ENCODE peak calls at places on chromosomes 6 and 20, in ten cellular contexts. R is left lung, C is fibroblast of pulmonary artery, T is Caco-2, D is EL, U is SW480, E is epithelial cell of esophagus, A is DMS79 treated with DMSO at 0.1 percent for 48 hours, M is NT2/D1, G is posterior cingulate gyrus. P is an unnamed sample.

GRCh38 chr20:24034820-24035219 is 46.2 kb upstream of the GGTLC1 start:
- DNase-seq in D (no peak), G (no peak), E (peak; percentile 71), M (no peak), U (peak; percentile 88), R (no peak), T (no peak), C (peak; percentile 6), A (peak; percentile 3), P (no peak)

GRCh38 chr6:138307816-138308727 is 69.6 kb upstream of the SMIM28 start:
- DNase-seq in T (no peak), C (peak; percentile 13), M (no peak), A (peak; percentile 54), U (no peak), R (no peak), E (peak; percentile 43), G (peak; percentile 89), D (peak; percentile 55), P (peak; percentile 69)

GRCh38 chr6:49946835-49947234 is 17.1 kb downstream of the DEFB114 start:
- DNase-seq in C (no peak), M (no peak), E (no peak), D (no peak), G (no peak), R (no peak), A (no peak), U (no peak), T (no peak), P (no peak)

GRCh38 chr6:35411066-35411465 is 41.1 kb upstream of the FANCE start:
- DNase-seq in U (no peak), E (no peak), R (no peak), T (no peak), M (no peak), A (no peak), D (no peak), C (no peak), G (no peak), P (no peak)

GRCh38 chr20:8808180-8808535 is 260.7 kb upstream of the PLCB4 start:
- DNase-seq in E (no peak), D (no peak), C (no peak), T (no peak), M (no peak), G (no peak), R (no peak), A (no peak), U (no peak), P (peak; percentile 37)

GRCh38 chr6:170172825-170173231 is 118.0 kb downstream of the DLL1 start:
- DNase-seq in T (no peak), M (no peak), E (no peak), R (no peak), U (no peak), A (no peak), D (no peak), C (no peak), G (peak; percentile 73), P (no peak)

GRCh38 chr6:145151624-145152023 is 583.7 kb downstream of the EPM2A start:
- DNase-seq in D (no peak), A (no peak), G (no peak), E (no peak), U (no peak), M (no peak), R (no peak), T (no peak), C (peak; percentile 15), P (no peak)

GRCh38 chr6:13327691-13328075 is 654 bp downstream of the TBC1D7 start:
- DNase-seq in M (no peak), D (no peak), A (peak; percentile 33), G (no peak), E (no peak), R (no peak), C (no peak), U (no peak), T (no peak), P (no peak)

GRCh38 chr20:59823030-59823423 is 110.4 kb downstream of the SYCP2 start:
- DNase-seq in D (no peak), U (no peak), T (peak; percentile 25), A (no peak), E (no peak), M (no peak), C (no peak), G (no peak), R (no peak), P (no peak)

GRCh38 chr6:140427842-140428241 is 1053.4 kb upstream of the CITED2 start:
- DNase-seq in G (no peak), A (no peak), R (no peak), M (no peak), E (no peak), D (no peak), U (peak; percentile 4), C (no peak), T (no peak), P (no peak)

GRCh38 chr20:41078329-41078728 is 49.7 kb downstream of the TOP1 start:
- DNase-seq in C (peak; percentile 80), R (no peak), T (no peak), D (peak; percentile 87), G (no peak), M (no peak), U (peak; percentile 60), A (no peak), E (peak; percentile 29), P (no peak)

GRCh38 chr6:142279350-142280180 is 22.2 kb upstream of the ADGRG6 start:
- DNase-seq in D (peak; percentile 76), T (no peak), E (peak; percentile 32), U (no peak), M (no peak), A (no peak), G (no peak), R (no peak), C (peak; percentile 69), P (no peak)

GRCh38 chr6:69339163-69339550 is 457.7 kb downstream of the LMBRD1 start:
- DNase-seq in A (no peak), D (no peak), U (no peak), T (no peak), C (no peak), G (no peak), M (no peak), E (no peak), R (no peak), P (no peak)

GRCh38 chr6:52286798-52287432 is 2.4 kb upstream of the MCM3 start:
- DNase-seq in D (peak; percentile 79), G (peak; percentile 88), R (no peak), C (peak; percentile 83), M (peak; percentile 27), A (peak; percentile 50), U (peak; percentile 69), E (peak; percentile 76), T (peak; percentile 78), P (peak; percentile 76)

P was measured in left ventricle myocardium superior.